ENCODE peak calls at places on chromosomes 3 and 15, in six cellular contexts. E is left cardiac atrium; W is cardiac fibroblast; C is AG10803; Z is activated CD4-positive, alpha-beta T cell treated with anti-CD3 and anti-CD28 coated beads, Interleukin-2, amount 50 U/mL, for 1 hour; D is A172. K is an unnamed sample.

GRCh38 chr3:126493731-126494130 is 18.0 kb upstream of the ZXDC start:
- DNase-seq in D (no peak), Z (no peak), E (no peak), W (no peak), C (peak), K (no peak)

GRCh38 chr15:61997786-61998185 is 62.5 kb downstream of the VPS13C start:
- DNase-seq in C (peak), D (no peak), W (peak), E (no peak), Z (no peak), K (no peak)

GRCh38 chr3:52773361-52774065 is 2.8 kb upstream of the NEK4 start:
- DNase-seq in D (no peak), Z (no peak), C (no peak), W (no peak), E (no peak), K (peak)

GRCh38 chr15:60038111-60038521 is 34.0 kb downstream of the FOXB1 start:
- DNase-seq in Z (no peak), W (no peak), D (no peak), E (no peak), C (no peak), K (no peak)

GRCh38 chr15:69082041-69082502 is 67.6 kb downstream of the NOX5 start:
- DNase-seq in W (peak), D (no peak), E (peak), Z (no peak), C (peak), K (no peak)

GRCh38 chr3:52070724-52071621 is 14.6 kb upstream of the DUSP7 start:
- DNase-seq in W (no peak), E (peak), Z (no peak), D (peak), C (no peak), K (no peak)

GRCh38 chr3:55567615-55568014 is 80.5 kb upstream of the WNT5A start:
- DNase-seq in W (no peak), E (no peak), C (no peak), Z (no peak), D (no peak), K (no peak)

GRCh38 chr3:72782521-72782920 is 65.7 kb downstream of the SHQ1 start:
- DNase-seq in C (no peak), W (no peak), E (no peak), D (no peak), Z (no peak), K (no peak)

GRCh38 chr3:71153753-71154152 is 429.8 kb downstream of the FOXP1 start:
- DNase-seq in C (no peak), W (no peak), E (no peak), D (no peak), Z (no peak), K (no peak)

GRCh38 chr3:52237659-52238172 is 1.2 kb downstream of the TWF2 start:
- DNase-seq in W (peak), C (peak), D (peak), E (peak), Z (no peak), K (peak)

GRCh38 chr15:66080791-66081475 is 172.6 kb downstream of the MEGF11 start:
- DNase-seq in E (peak), D (peak), Z (no peak), C (peak), W (peak), K (no peak)

GRCh38 chr15:45169608-45170480 is 17.9 kb downstream of the SHF start:
- DNase-seq in E (no peak), Z (no peak), C (no peak), W (no peak), D (no peak), K (no peak)

GRCh38 chr3:194573680-194574437 is 59.4 kb downstream of the TMEM44 start:
- DNase-seq in W (peak), E (peak), D (peak), Z (peak), C (peak), K (no peak)

GRCh38 chr3:124347418-124347817 is 355.5 kb upstream of the ROPN1 start:
- DNase-seq in C (no peak), W (no peak), Z (no peak), E (no peak), D (no peak), K (no peak)